ENCODE peak calls at places on chromosomes 6 and 20, in seven cellular contexts. A is fibroblast of pulmonary artery, V is Calu3, O is right atrium auricular region, U is H7, N is SW 1271, K is ACHN. H is an unnamed sample.

GRCh38 chr20:59515013-59515905 is 89.1 kb upstream of the PHACTR3 start:
- DNase-seq in A (peak; percentile 52), V (peak; percentile 89), O (peak; percentile 63), U (peak; percentile 90), N (peak; percentile 75), K (peak; percentile 64), H (peak; percentile 93)

GRCh38 chr20:20204326-20204725 is 152.0 kb downstream of the CFAP61 start:
- DNase-seq in A (no peak), V (no peak), O (no peak), U (no peak), N (no peak), K (no peak), H (no peak)

GRCh38 chr6:139820191-139820590 is 445.7 kb upstream of the CITED2 start:
- DNase-seq in A (peak; percentile 56), V (no peak), O (no peak), U (no peak), N (peak; percentile 21), K (peak; percentile 3), H (no peak)

GRCh38 chr20:43388267-43389081 is 69.2 kb upstream of the SRSF6 start:
- DNase-seq in A (peak; percentile 75), V (no peak), O (peak; percentile 68), U (no peak), N (no peak), K (no peak), H (peak; percentile 60)

GRCh38 chr20:31853481-31853880 is 8.1 kb upstream of the FOXS1 start:
- DNase-seq in A (no peak), V (no peak), O (no peak), U (no peak), N (no peak), K (no peak), H (no peak)

GRCh38 chr6:112470396-112470795 is 123.3 kb downstream of the RFPL4B start:
- DNase-seq in A (no peak), V (no peak), O (no peak), U (no peak), N (no peak), K (no peak), H (no peak)

GRCh38 chr6:90078513-90079289 is 184.4 kb downstream of the GJA10 start:
- DNase-seq in A (no peak), V (no peak), O (no peak), U (no peak), N (no peak), K (no peak), H (peak; percentile 80)

GRCh38 chr20:61454053-61454452 is 202.0 kb downstream of the CDH4 start:
- DNase-seq in A (no peak), V (no peak), O (no peak), U (no peak), N (no peak), K (no peak), H (peak; percentile 37)

GRCh38 chr20:45629496-45630100 is at the start of gene WFDC10A:
- DNase-seq in A (peak; percentile 56), V (peak; percentile 75), O (peak; percentile 66), U (peak; percentile 67), N (peak; percentile 55), K (peak; percentile 66), H (peak; percentile 84)

GRCh38 chr20:35434085-35435005 is 3.7 kb downstream of the GDF5 start:
- DNase-seq in A (peak; percentile 18), V (no peak), O (no peak), U (no peak), N (no peak), K (no peak), H (no peak)

GRCh38 chr6:31952140-31952805 is 6.4 kb downstream of the CFB start:
- DNase-seq in A (peak; percentile 78), V (peak; percentile 92), O (no peak), U (peak; percentile 88), N (peak; percentile 66), K (peak; percentile 60), H (peak; percentile 79)

GRCh38 chr6:12635813-12636212 is 80.8 kb upstream of the PHACTR1 start:
- DNase-seq in A (peak; percentile 26), V (no peak), O (no peak), U (no peak), N (no peak), K (no peak), H (peak; percentile 69)

GRCh38 chr20:46811328-46812084 is 83.1 kb upstream of the EYA2 start:
- DNase-seq in A (no peak), V (no peak), O (no peak), U (peak; percentile 57), N (no peak), K (no peak), H (peak; percentile 46)

GRCh38 chr6:113103618-113104390 is 753.3 kb upstream of the MARCKS start:
- DNase-seq in A (peak; percentile 65), V (no peak), O (no peak), U (no peak), N (peak; percentile 60), K (peak; percentile 56), H (no peak)

GRCh38 chr20:38725959-38726848 is 1.9 kb downstream of the SLC32A1 start:
- DNase-seq in A (peak; percentile 39), V (peak; percentile 72), O (no peak), U (peak; percentile 96), N (no peak), K (no peak), H (peak; percentile 93)

GRCh38 chr6:15283986-15284361 is 38.1 kb downstream of the JARID2 start:
- DNase-seq in A (peak; percentile 41), V (no peak), O (no peak), U (no peak), N (no peak), K (no peak), H (no peak)

GRCh38 chr20:420169-420620 is 12.1 kb downstream of the RBCK1 start:
- DNase-seq in A (no peak), V (no peak), O (no peak), U (no peak), N (no peak), K (no peak), H (no peak)

GRCh38 chr20:32918751-32919150 is 60.0 kb downstream of the EFCAB8 start:
- DNase-seq in A (no peak), V (no peak), O (no peak), U (peak; percentile 17), N (no peak), K (no peak), H (no peak)

GRCh38 chr20:49672109-49672681 is 41.5 kb downstream of the B4GALT5 start:
- DNase-seq in A (no peak), V (no peak), O (no peak), U (no peak), N (no peak), K (no peak), H (no peak)

GRCh38 chr6:10583509-10583908 is 62.4 kb downstream of the GCNT2 start:
- DNase-seq in A (no peak), V (no peak), O (no peak), U (no peak), N (no peak), K (no peak), H (peak; percentile 76)

GRCh38 chr6:99013661-99014458 is 66.1 kb upstream of the FBXL4 start:
- DNase-seq in A (no peak), V (no peak), O (no peak), U (no peak), N (peak; percentile 4), K (peak; percentile 18), H (peak; percentile 50)

GRCh38 chr6:99745651-99746050 is 139.0 kb downstream of the PRDM13 start:
- DNase-seq in A (peak; percentile 7), V (no peak), O (no peak), U (no peak), N (peak; percentile 57), K (peak; percentile 8), H (no peak)

GRCh38 chr20:40945754-40946451 is 82.7 kb upstream of the TOP1 start:
- DNase-seq in A (peak; percentile 64), V (peak; percentile 62), O (no peak), U (peak; percentile 85), N (no peak), K (peak; percentile 22), H (peak; percentile 87)

GRCh38 chr20:14335122-14335521 is 2.3 kb downstream of the FLRT3 start:
- DNase-seq in A (no peak), V (no peak), O (no peak), U (no peak), N (no peak), K (no peak), H (no peak)

GRCh38 chr20:48738399-48739304 is 89.1 kb downstream of the PREX1 start:
- DNase-seq in A (no peak), V (no peak), O (no peak), U (no peak), N (no peak), K (no peak), H (no peak)

GRCh38 chr6:133040025-133040838 is 200.9 kb upstream of the EYA4 start:
- DNase-seq in A (peak; percentile 51), V (peak; percentile 61), O (no peak), U (peak; percentile 12), N (peak; percentile 33), K (peak; percentile 15), H (no peak)

H was measured in islet precursor cell.